ENCODE peak calls at places on chromosomes 16 and 17, in seven cellular contexts. E is iPS DF 6.9; H is CD8-positive, alpha-beta memory T cell; P is tibial nerve; U is H9; D is cardiac muscle cell; R is right lobe of liver. C is an unnamed sample.

GRCh38 chr17:55722016-55722706 is 503 bp downstream of the TMEM100 start:
- DNase-seq in P (no peak), H (no peak), D (no peak), E (no peak), U (no peak), R (no peak), C (no peak)

GRCh38 chr16:31010539-31010938 is at the start of gene STX1B:
- DNase-seq in H (peak; percentile 7), D (peak; percentile 31), P (no peak), E (no peak), R (no peak), U (peak; percentile 81), C (no peak)

GRCh38 chr17:27888945-27889344 is 4.2 kb downstream of the LYRM9 start:
- DNase-seq in H (no peak), P (no peak), U (peak; percentile 87), D (peak; percentile 23), E (peak; percentile 58), R (no peak), C (no peak)

GRCh38 chr17:3845361-3845753 is 689 bp downstream of the NCBP3 start:
- DNase-seq in R (no peak), P (no peak), U (no peak), D (peak; percentile 19), E (no peak), H (peak; percentile 11), C (peak; percentile 65)

GRCh38 chr17:42026821-42027539 is 7.1 kb downstream of the NKIRAS2 start:
- DNase-seq in D (no peak), E (no peak), R (no peak), U (no peak), H (no peak), P (no peak), C (no peak)

GRCh38 chr17:12859520-12859919 is 70.2 kb downstream of the ARHGAP44 start:
- DNase-seq in R (no peak), U (no peak), E (no peak), P (no peak), D (no peak), H (no peak), C (no peak)

GRCh38 chr17:3727041-3727440 is 3.3 kb downstream of the HASPIN start:
- DNase-seq in R (no peak), H (no peak), U (no peak), D (no peak), E (no peak), P (no peak), C (peak; percentile 86)

GRCh38 chr17:41492771-41493170 is 3.1 kb upstream of the KRT36 start:
- DNase-seq in E (no peak), P (no peak), H (no peak), U (no peak), R (no peak), D (peak; percentile 81), C (no peak)

GRCh38 chr16:56848955-56849689 is 15.9 kb upstream of the SLC12A3 start:
- DNase-seq in E (no peak), P (no peak), D (peak; percentile 69), U (no peak), H (no peak), R (no peak), C (no peak)

GRCh38 chr17:78040561-78041400 is 82.3 kb downstream of the TNRC6C start:
- DNase-seq in P (peak; percentile 26), H (no peak), E (no peak), D (peak; percentile 65), U (peak; percentile 58), R (peak; percentile 68), C (no peak)

GRCh38 chr17:27892542-27892865 is 661 bp downstream of the LYRM9 start:
- DNase-seq in U (no peak), E (no peak), H (no peak), D (no peak), P (no peak), R (no peak), C (no peak)

GRCh38 chr16:28193530-28194423 is 18.0 kb downstream of the XPO6 start:
- DNase-seq in E (no peak), P (no peak), R (no peak), U (no peak), D (peak; percentile 85), H (peak; percentile 23), C (no peak)

DNA sequence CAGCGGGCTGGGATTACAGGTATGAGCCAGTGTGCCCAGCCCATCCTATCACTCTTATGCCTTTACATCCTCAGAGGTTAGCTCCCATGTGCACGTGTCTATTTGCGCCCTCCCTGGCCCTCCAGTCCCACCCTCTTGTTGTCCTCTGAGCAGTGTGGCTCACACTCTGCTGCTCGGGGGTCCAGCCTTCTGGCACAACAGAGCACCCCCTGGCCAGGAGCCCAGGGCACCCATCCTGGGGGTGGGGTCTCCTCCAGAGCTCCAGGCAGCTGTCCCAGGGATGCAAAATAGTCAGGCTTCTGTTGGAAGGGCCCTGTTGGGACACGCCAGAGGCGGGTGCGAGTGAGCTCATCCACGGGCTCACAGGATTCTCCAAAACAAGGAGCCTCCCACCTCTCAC is 11.7 kb upstream of the FAM83G start:
- DNase-seq in U (no peak), D (no peak), R (no peak), E (no peak), P (no peak), H (no peak), C (no peak)
- H3K4me1 ChIP-seq in U (no peaks in the 10 kb centered on the region), D (no peaks in the 10 kb centered on the region), R (no peaks in the 10 kb centered on the region), E (peaks cover 1% of the 10 kb centered on the region), P (no peaks in the 10 kb centered on the region), H (no peaks in the 10 kb centered on the region), C (no peaks in the 10 kb centered on the region)

GRCh38 chr17:38564869-38565268 is 40.9 kb downstream of the SRCIN1 start:
- DNase-seq in D (no peak), P (no peak), H (no peak), U (peak; percentile 60), E (no peak), R (no peak), C (no peak)
- H3K4me1 ChIP-seq in D (peaks cover 17% of the 10 kb centered on the region), P (peaks cover 8% of the 10 kb centered on the region), H (peaks cover 24% of the 10 kb centered on the region), U (peaks cover 3% of the 10 kb centered on the region), E (peaks cover 3% of the 10 kb centered on the region), R (no peaks in the 10 kb centered on the region), C (peaks cover 7% of the 10 kb centered on the region)

GRCh38 chr16:735982-736453 is 4.8 kb downstream of the CIAO3 start:
- DNase-seq in U (no peak), H (no peak), D (no peak), R (no peak), E (no peak), P (no peak), C (no peak)
- H3K4me1 ChIP-seq in U (peaks cover 2% of the 10 kb centered on the region), H (peaks cover 10% of the 10 kb centered on the region), D (no peaks in the 10 kb centered on the region), R (no peaks in the 10 kb centered on the region), E (no peaks in the 10 kb centered on the region), P (peaks cover 11% of the 10 kb centered on the region), C (peaks cover 49% of the 10 kb centered on the region)

GRCh38 chr17:50211249-50212120 is 10.1 kb upstream of the COL1A1 start:
- DNase-seq in D (peak; percentile 64), H (no peak), P (peak; percentile 7), U (peak; percentile 34), E (no peak), R (no peak), C (no peak)
- H3K4me1 ChIP-seq in D (peaks cover 50% of the 10 kb centered on the region), H (peaks cover 8% of the 10 kb centered on the region), P (peaks cover 69% of the 10 kb centered on the region), U (peaks cover 21% of the 10 kb centered on the region), E (peaks cover 34% of the 10 kb centered on the region), R (no peaks in the 10 kb centered on the region), C (no peaks in the 10 kb centered on the region)

DNA sequence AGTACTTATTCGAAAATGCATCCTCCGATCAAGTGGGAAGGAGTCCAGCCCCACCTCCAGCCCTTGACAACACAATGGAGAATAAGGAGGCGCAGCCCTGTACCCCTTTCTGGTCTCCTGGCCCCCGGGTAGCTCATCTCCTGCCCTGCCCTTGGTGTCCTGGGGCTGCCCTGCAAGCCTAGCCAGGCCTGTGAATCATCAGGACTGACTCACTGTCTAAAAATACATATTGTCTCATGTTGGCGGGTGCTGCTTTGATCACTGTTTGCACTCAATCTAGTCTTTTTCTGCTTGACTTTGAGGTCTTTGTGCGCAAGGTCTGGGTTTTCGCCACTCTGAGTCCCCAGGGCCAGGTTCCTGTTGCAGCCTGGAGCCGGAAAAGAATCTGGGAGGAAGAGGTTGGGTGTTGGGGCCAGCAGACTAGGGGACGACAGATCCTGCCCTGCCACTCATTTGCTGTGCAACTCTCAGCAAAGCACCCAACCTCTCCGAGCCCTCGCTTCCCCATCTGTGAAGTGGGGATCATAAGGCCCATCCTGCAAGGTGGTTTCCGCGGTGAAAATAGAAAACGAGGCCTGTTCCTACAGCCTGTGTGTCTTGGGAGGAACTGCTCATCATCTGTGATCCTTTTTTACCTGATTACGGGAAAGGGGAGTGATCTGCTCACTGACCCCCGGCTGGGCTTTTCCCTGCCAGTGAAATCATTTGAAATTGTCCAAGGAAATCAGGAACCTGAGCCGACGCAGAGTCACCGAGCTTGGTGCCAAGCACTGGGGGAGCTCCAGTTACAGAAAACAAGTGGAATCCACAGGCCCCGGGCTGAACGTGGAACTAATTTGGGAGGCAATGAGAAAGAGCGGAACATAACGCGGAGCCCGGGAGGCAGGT is 230.4 kb downstream of the PARN start:
- DNase-seq in E (no peak), H (no peak), U (no peak), P (peak; percentile 56), D (peak; percentile 58), R (no peak), C (no peak)
- H3K4me1 ChIP-seq in E (no peaks in the 10 kb centered on the region), H (no peaks in the 10 kb centered on the region), U (no peaks in the 10 kb centered on the region), P (peaks cover 19% of the 10 kb centered on the region), D (peaks cover 6% of the 10 kb centered on the region), R (no peaks in the 10 kb centered on the region), C (peaks cover 21% of the 10 kb centered on the region)

GRCh38 chr17:82547981-82548380 is 28.4 kb downstream of the FOXK2 start:
- DNase-seq in P (no peak), R (no peak), U (no peak), H (no peak), D (no peak), E (no peak), C (no peak)

GRCh38 chr17:82553210-82553930 is 33.8 kb downstream of the FOXK2 start:
- DNase-seq in E (no peak), H (no peak), U (peak; percentile 71), P (no peak), R (no peak), D (no peak), C (no peak)

GRCh38 chr17:82548681-82549303 is 29.3 kb downstream of the FOXK2 start:
- DNase-seq in U (no peak), E (no peak), H (no peak), D (peak; percentile 21), P (peak; percentile 48), R (no peak), C (no peak)

GRCh38 chr17:82551779-82552457 is 32.4 kb downstream of the FOXK2 start:
- DNase-seq in U (peak; percentile 62), R (peak; percentile 67), E (no peak), H (peak; percentile 54), D (peak; percentile 79), P (peak; percentile 59), C (peak; percentile 92)

DNA sequence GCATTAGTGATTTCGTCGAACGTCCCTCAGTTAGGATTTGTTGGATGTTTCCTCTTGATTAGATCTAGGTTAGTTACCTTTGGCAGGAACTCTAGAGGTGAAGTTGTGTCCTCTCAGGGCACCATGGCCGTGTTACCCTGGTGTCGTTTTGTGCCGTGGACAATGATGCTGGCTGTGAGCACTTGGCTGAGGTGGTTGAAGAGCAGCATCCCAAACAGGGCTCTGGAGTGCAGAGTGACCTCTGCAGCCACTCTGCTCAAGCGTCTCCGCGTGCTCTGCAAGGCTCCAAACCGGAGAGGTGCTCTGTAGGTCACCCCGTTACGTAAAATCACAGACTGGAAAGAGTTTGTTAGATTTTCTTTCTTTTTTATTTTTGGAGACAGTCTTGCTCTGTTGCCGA is 33.0 kb downstream of the FOXK2 start:
- DNase-seq in D (no peak), P (no peak), R (no peak), E (no peak), U (no peak), H (no peak), C (no peak)
- H3K4me1 ChIP-seq in D (peaks cover 22% of the 10 kb centered on the region), P (peaks cover 68% of the 10 kb centered on the region), R (no peaks in the 10 kb centered on the region), E (peaks cover 8% of the 10 kb centered on the region), U (peaks cover 5% of the 10 kb centered on the region), H (peaks cover 10% of the 10 kb centered on the region), C (peaks cover 35% of the 10 kb centered on the region)

GRCh38 chr17:46115687-46116086 is 77.5 kb downstream of the KANSL1 start:
- DNase-seq in D (peak; percentile 14), E (no peak), H (no peak), R (no peak), P (no peak), U (no peak), C (no peak)
- H3K4me1 ChIP-seq in D (peaks cover 53% of the 10 kb centered on the region), E (peaks cover 2% of the 10 kb centered on the region), H (peaks cover 70% of the 10 kb centered on the region), R (no peaks in the 10 kb centered on the region), P (peaks cover 77% of the 10 kb centered on the region), U (peaks cover 2% of the 10 kb centered on the region), C (peaks cover 87% of the 10 kb centered on the region)

C was measured in Karpas-422.